ENCODE peak calls at places on chromosomes 11 and 22, in ten cellular contexts. G is psoas muscle; L is stomach; W is neural progenitor cell; D is kidney; R is heart right ventricle; C is CD8-positive, alpha-beta memory T cell; Y is testis; X is tibial artery; K is left ventricle myocardium inferior. P is an unnamed sample.
A peak's percentile ranks its signal among the peaks of the same experiment; 100 is the strongest.

GRCh38 chr22:49308300-49308699 is 519.4 kb downstream of the BRD1 start:
- DNase-seq in G (no peak), L (peak; percentile 18), W (no peak), D (no peak), R (no peak), C (no peak), Y (peak; percentile 8), X (no peak), K (no peak), P (no peak)

GRCh38 chr11:67120881-67121710 is 2.0 kb downstream of the KDM2A start:
- DNase-seq in G (no peak), L (peak; percentile 45), W (no peak), D (no peak), R (no peak), C (no peak), Y (peak; percentile 40), X (peak; percentile 31), K (no peak), P (no peak)

GRCh38 chr11:75233688-75234295 is 6.8 kb upstream of the TPBGL start:
- DNase-seq in G (no peak), L (peak; percentile 24), W (peak; percentile 92), D (no peak), R (no peak), C (no peak), Y (peak; percentile 46), X (no peak), K (no peak), P (no peak)

GRCh38 chr22:43262990-43263644 is 76.2 kb upstream of the TTLL12 start:
- DNase-seq in G (no peak), L (peak; percentile 37), W (no peak), D (peak; percentile 85), R (no peak), C (peak; percentile 53), Y (no peak), X (no peak), K (peak; percentile 27), P (peak; percentile 50)

GRCh38 chr11:64850979-64851567 is 6.6 kb upstream of the CDC42BPG start:
- DNase-seq in G (no peak), L (peak; percentile 51), W (no peak), D (peak; percentile 80), R (no peak), C (peak; percentile 62), Y (no peak), X (no peak), K (no peak), P (no peak)

GRCh38 chr11:57205046-57205671 is 23.4 kb downstream of the LRRC55 start:
- DNase-seq in G (no peak), L (no peak), W (no peak), D (no peak), R (peak; percentile 30), C (no peak), Y (no peak), X (no peak), K (no peak), P (no peak)

GRCh38 chr11:26297179-26297970 is 34.6 kb upstream of the ANO3 start:
- DNase-seq in G (no peak), L (no peak), W (peak; percentile 65), D (no peak), R (no peak), C (no peak), Y (no peak), X (no peak), K (no peak), P (no peak)

GRCh38 chr22:39264344-39265116 is 19.7 kb upstream of the PDGFB start:
- DNase-seq in G (peak; percentile 56), L (no peak), W (no peak), D (no peak), R (peak; percentile 59), C (no peak), Y (peak; percentile 52), X (peak; percentile 81), K (peak; percentile 67), P (no peak)

GRCh38 chr11:2795491-2795991 is 90.0 kb downstream of the CDKN1C start:
- DNase-seq in G (peak; percentile 10), L (no peak), W (no peak), D (peak; percentile 65), R (peak; percentile 8), C (no peak), Y (peak; percentile 12), X (peak; percentile 16), K (no peak), P (peak; percentile 32)

GRCh38 chr11:69203901-69204245 is 48.1 kb downstream of the SMIM38 start:
- DNase-seq in G (no peak), L (no peak), W (no peak), D (no peak), R (no peak), C (no peak), Y (no peak), X (peak; percentile 16), K (no peak), P (no peak)

GRCh38 chr11:43735931-43736330 is 55.4 kb downstream of the HSD17B12 start:
- DNase-seq in G (no peak), L (no peak), W (no peak), D (no peak), R (no peak), C (no peak), Y (no peak), X (no peak), K (no peak), P (no peak)

GRCh38 chr11:102120437-102120935 is 10.2 kb downstream of the YAP1 start:
- DNase-seq in G (no peak), L (no peak), W (no peak), D (no peak), R (no peak), C (no peak), Y (no peak), X (no peak), K (no peak), P (no peak)

GRCh38 chr11:102120006-102120405 is 9.8 kb downstream of the YAP1 start:
- DNase-seq in G (no peak), L (no peak), W (peak; percentile 26), D (no peak), R (no peak), C (no peak), Y (no peak), X (no peak), K (no peak), P (no peak)

GRCh38 chr11:102118937-102119336 is 8.7 kb downstream of the YAP1 start:
- DNase-seq in G (no peak), L (no peak), W (peak; percentile 74), D (no peak), R (no peak), C (no peak), Y (no peak), X (no peak), K (no peak), P (no peak)

GRCh38 chr11:102117472-102118113 is 7.3 kb downstream of the YAP1 start:
- DNase-seq in G (no peak), L (no peak), W (no peak), D (no peak), R (no peak), C (no peak), Y (no peak), X (no peak), K (no peak), P (no peak)

GRCh38 chr11:102121329-102121728 is 11.1 kb downstream of the YAP1 start:
- DNase-seq in G (no peak), L (no peak), W (no peak), D (no peak), R (no peak), C (no peak), Y (no peak), X (no peak), K (no peak), P (no peak)
- H3K4me1 ChIP-seq in G (peaks cover 65% of the 10 kb centered on the region), L (peaks cover 59% of the 10 kb centered on the region), W (peaks cover 43% of the 10 kb centered on the region), D (peaks cover 2% of the 10 kb centered on the region), R (peaks cover 39% of the 10 kb centered on the region), C (no peaks in the 10 kb centered on the region), Y (peaks cover 28% of the 10 kb centered on the region), X (peaks cover 69% of the 10 kb centered on the region), K (peaks cover 63% of the 10 kb centered on the region), P (peaks cover 12% of the 10 kb centered on the region)

GRCh38 chr22:36454916-36455570 is 26.4 kb downstream of the TXN2 start:
- DNase-seq in G (peak; percentile 90), L (peak; percentile 97), W (peak; percentile 99), D (peak; percentile 97), R (peak; percentile 94), C (peak; percentile 95), Y (peak; percentile 94), X (peak; percentile 87), K (peak; percentile 93), P (peak; percentile 92)
- H3K4me1 ChIP-seq in G (peaks cover 48% of the 10 kb centered on the region), L (peaks cover 83% of the 10 kb centered on the region), W (peaks cover 14% of the 10 kb centered on the region), D (peaks cover 22% of the 10 kb centered on the region), R (peaks cover 62% of the 10 kb centered on the region), C (peaks cover 49% of the 10 kb centered on the region), Y (peaks cover 19% of the 10 kb centered on the region), X (peaks cover 63% of the 10 kb centered on the region), K (peaks cover 81% of the 10 kb centered on the region), P (peaks cover 8% of the 10 kb centered on the region)

GRCh38 chr11:61795459-61795858 is 2.7 kb downstream of the FEN1 start:
- DNase-seq in G (no peak), L (no peak), W (no peak), D (no peak), R (no peak), C (no peak), Y (no peak), X (no peak), K (no peak), P (peak; percentile 38)

GRCh38 chr11:61793084-61793828 is 545 bp downstream of the FEN1 start:
- DNase-seq in G (no peak), L (no peak), W (peak; percentile 50), D (no peak), R (no peak), C (no peak), Y (no peak), X (no peak), K (no peak), P (no peak)

GRCh38 chr11:61793829-61794204 is 1.1 kb downstream of the FEN1 start:
- DNase-seq in G (no peak), L (no peak), W (no peak), D (no peak), R (no peak), C (no peak), Y (no peak), X (no peak), K (no peak), P (no peak)

GRCh38 chr11:61796127-61796526 is 3.4 kb downstream of the FEN1 start:
- DNase-seq in G (no peak), L (no peak), W (no peak), D (no peak), R (no peak), C (no peak), Y (no peak), X (no peak), K (no peak), P (no peak)

DNA sequence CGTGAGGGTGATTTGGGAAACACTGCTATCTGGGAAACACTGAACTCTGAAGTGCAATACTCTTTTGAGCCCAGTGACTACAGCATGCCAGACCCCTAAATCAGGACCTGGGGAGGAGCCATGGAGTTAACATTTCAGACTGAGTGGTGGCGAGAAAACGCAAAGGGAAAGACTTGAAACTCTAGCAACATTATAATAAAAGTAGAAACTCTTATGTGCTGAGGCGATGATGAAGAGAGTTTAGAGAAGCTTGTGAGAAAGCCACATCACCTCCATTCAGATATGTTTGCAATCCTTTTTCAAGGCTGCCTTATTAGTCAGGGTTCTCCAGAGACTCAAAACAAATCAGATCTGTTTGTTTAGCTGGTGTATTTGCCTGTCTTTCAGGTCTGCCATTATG is 1.9 kb downstream of the FEN1 start:
- DNase-seq in G (no peak), L (no peak), W (no peak), D (no peak), R (no peak), C (no peak), Y (no peak), X (no peak), K (no peak), P (no peak)
- H3K4me1 ChIP-seq in G (peaks cover 20% of the 10 kb centered on the region), L (peaks cover 48% of the 10 kb centered on the region), W (peaks cover 19% of the 10 kb centered on the region), D (peaks cover 13% of the 10 kb centered on the region), R (peaks cover 28% of the 10 kb centered on the region), C (peaks cover 17% of the 10 kb centered on the region), Y (peaks cover 20% of the 10 kb centered on the region), X (peaks cover 33% of the 10 kb centered on the region), K (peaks cover 37% of the 10 kb centered on the region), P (peaks cover 5% of the 10 kb centered on the region)

GRCh38 chr11:119692547-119692834 is 36.5 kb downstream of the NECTIN1 start:
- DNase-seq in G (no peak), L (no peak), W (no peak), D (no peak), R (no peak), C (no peak), Y (no peak), X (no peak), K (no peak), P (no peak)
- H3K4me1 ChIP-seq in G (no peaks in the 10 kb centered on the region), L (peaks cover 39% of the 10 kb centered on the region), W (peaks cover 88% of the 10 kb centered on the region), D (peaks cover 3% of the 10 kb centered on the region), R (peaks cover 9% of the 10 kb centered on the region), C (peaks cover 14% of the 10 kb centered on the region), Y (no peaks in the 10 kb centered on the region), X (no peaks in the 10 kb centered on the region), K (peaks cover 18% of the 10 kb centered on the region), P (peaks cover 2% of the 10 kb centered on the region)

P was measured in ovary.